ENCODE peak calls at places on chromosome 20, in nine cellular contexts. Z is progenitor cell of endocrine pancreas; O is A673; K is MCF 10A; A is endothelial cell; T is vagina; E is cardiac muscle cell; N is upper lobe of right lung; B is CD4-positive, alpha-beta T cell. Q is an unnamed sample.

GRCh38 chr20:51423810-51424209 is 118.7 kb downstream of the NFATC2 start:
- DNase-seq in Z (no peak), O (no peak), K (no peak), A (no peak), T (no peak), E (no peak), N (no peak), B (no peak), Q (no peak)

GRCh38 chr20:19079536-19080299 is 132.7 kb upstream of the SLC24A3 start:
- DNase-seq in Z (no peak), O (no peak), K (peak; percentile 82), A (no peak), T (no peak), E (no peak), N (no peak), B (no peak), Q (no peak)

GRCh38 chr20:31572042-31572700 is 32.9 kb upstream of the ID1 start:
- DNase-seq in Z (no peak), O (peak; percentile 69), K (no peak), A (no peak), T (no peak), E (no peak), N (no peak), B (no peak), Q (no peak)

GRCh38 chr20:64063389-64064144 is 569 bp downstream of the TCEA2 start:
- DNase-seq in Z (no peak), O (peak; percentile 52), K (no peak), A (no peak), T (no peak), E (peak; percentile 54), N (no peak), B (no peak), Q (no peak)

GRCh38 chr20:44211177-44212039 is 837 bp upstream of the OSER1 start:
- DNase-seq in Z (no peak), O (no peak), K (peak; percentile 41), A (no peak), T (no peak), E (no peak), N (no peak), B (no peak), Q (no peak)

GRCh38 chr20:5969348-5969935 is 19.0 kb downstream of the MCM8 start:
- DNase-seq in Z (no peak), O (peak; percentile 67), K (no peak), A (no peak), T (no peak), E (no peak), N (no peak), B (no peak), Q (no peak)

GRCh38 chr20:50136822-50137599 is 16.5 kb downstream of the PEDS1 start:
- DNase-seq in Z (no peak), O (no peak), K (peak; percentile 41), A (no peak), T (no peak), E (no peak), N (peak; percentile 41), B (no peak), Q (no peak)

GRCh38 chr20:53672484-53673129 is 79.0 kb upstream of the ZNF217 start:
- DNase-seq in Z (no peak), O (no peak), K (no peak), A (no peak), T (no peak), E (no peak), N (no peak), B (no peak), Q (no peak)

GRCh38 chr20:23270427-23270911 is 80.1 kb upstream of the NXT1 start:
- DNase-seq in Z (no peak), O (no peak), K (no peak), A (peak; percentile 30), T (no peak), E (no peak), N (no peak), B (no peak), Q (no peak)

GRCh38 chr20:23268792-23269354 is 81.7 kb upstream of the NXT1 start:
- DNase-seq in Z (no peak), O (no peak), K (no peak), A (no peak), T (no peak), E (no peak), N (no peak), B (no peak), Q (no peak)

GRCh38 chr20:23273776-23274175 is 76.8 kb upstream of the NXT1 start:
- DNase-seq in Z (no peak), O (no peak), K (no peak), A (no peak), T (no peak), E (no peak), N (no peak), B (no peak), Q (no peak)

GRCh38 chr20:23269954-23270353 is 80.6 kb upstream of the NXT1 start:
- DNase-seq in Z (no peak), O (no peak), K (no peak), A (peak; percentile 52), T (no peak), E (no peak), N (no peak), B (no peak), Q (no peak)

GRCh38 chr20:23272176-23273029 is 78.2 kb upstream of the NXT1 start:
- DNase-seq in Z (no peak), O (no peak), K (no peak), A (no peak), T (no peak), E (no peak), N (no peak), B (no peak), Q (no peak)
- TF ChIP-seq CTCF in Z (no peak), O (no peak), K (no peak), A (no peak), T (no peak), E (no peak), N (no peak), B (no peak), Q (no peak)

GRCh38 chr20:62707981-62708521 is 585 bp upstream of the NTSR1 start:
- DNase-seq in Z (no peak), O (peak; percentile 73), K (peak; percentile 43), A (peak; percentile 50), T (no peak), E (no peak), N (no peak), B (no peak), Q (no peak)
- TF ChIP-seq CTCF in Z (peak; percentile 57), O (peak; percentile 51), K (peak; percentile 54), A (peak; percentile 59), T (no peak), E (peak; percentile 22), N (peak; percentile 19), B (peak; percentile 28), Q (peak; percentile 57)

GRCh38 chr20:37407573-37408002 is 61.6 kb downstream of the SRC start:
- DNase-seq in Z (no peak), O (no peak), K (no peak), A (no peak), T (no peak), E (no peak), N (no peak), B (no peak), Q (no peak)

GRCh38 chr20:37407117-37407566 is 61.2 kb downstream of the SRC start:
- DNase-seq in Z (no peak), O (no peak), K (peak; percentile 52), A (no peak), T (no peak), E (no peak), N (no peak), B (no peak), Q (no peak)

GRCh38 chr20:37406010-37406998 is 60.4 kb downstream of the SRC start:
- DNase-seq in Z (no peak), O (peak; percentile 66), K (peak; percentile 49), A (peak; percentile 48), T (no peak), E (peak; percentile 64), N (peak; percentile 73), B (no peak), Q (peak; percentile 46)

GRCh38 chr20:37408930-37409210 is 62.9 kb downstream of the SRC start:
- DNase-seq in Z (no peak), O (no peak), K (no peak), A (no peak), T (no peak), E (no peak), N (no peak), B (no peak), Q (no peak)

DNA sequence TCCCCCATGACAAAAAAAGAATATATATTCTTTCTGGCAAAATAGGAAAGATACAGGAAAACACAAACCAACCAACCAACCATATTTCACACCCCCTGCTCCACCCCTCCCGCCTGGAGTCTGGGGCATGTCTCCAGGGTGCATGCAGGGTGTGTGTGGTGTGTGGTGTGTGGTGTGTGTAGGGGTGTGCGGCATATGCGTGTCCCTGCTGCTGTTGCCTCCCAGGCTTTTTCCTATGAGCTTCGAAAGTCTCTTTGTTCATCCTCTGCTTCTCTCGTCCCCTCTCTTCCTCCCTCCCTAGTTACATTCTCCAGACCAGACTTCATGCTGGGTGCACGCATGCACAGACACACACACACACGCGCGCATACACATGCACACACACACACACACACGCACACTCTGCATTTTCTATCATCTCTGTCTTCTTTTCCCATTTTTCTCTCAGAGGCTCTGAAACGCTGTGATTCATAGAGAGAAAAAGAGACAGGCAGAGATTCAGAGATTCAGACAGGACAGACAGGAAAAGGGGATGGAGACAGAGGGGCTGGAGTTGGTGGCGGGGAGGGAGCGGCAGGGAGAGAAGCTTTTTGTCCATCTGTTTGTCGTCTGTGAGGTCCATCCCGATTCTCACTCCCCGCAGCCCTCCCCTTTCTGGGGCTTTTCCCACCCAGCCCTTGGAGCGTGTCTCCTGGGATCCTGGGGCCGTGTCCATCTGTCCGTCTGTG is 62.4 kb downstream of the SRC start:
- DNase-seq in Z (no peak), O (no peak), K (no peak), A (no peak), T (no peak), E (no peak), N (no peak), B (no peak), Q (no peak)
- TF ChIP-seq CTCF in Z (no peak), O (no peak), K (no peak), A (no peak), T (no peak), E (no peak), N (no peak), B (no peak), Q (no peak)

GRCh38 chr20:2005359-2005758 is 11.5 kb upstream of the PDYN start:
- DNase-seq in Z (no peak), O (no peak), K (no peak), A (no peak), T (peak; percentile 5), E (no peak), N (no peak), B (no peak), Q (no peak)
- TF ChIP-seq CTCF in Z (no peak), O (no peak), K (no peak), A (no peak), T (no peak), E (no peak), N (no peak), B (no peak), Q (no peak)

DNA sequence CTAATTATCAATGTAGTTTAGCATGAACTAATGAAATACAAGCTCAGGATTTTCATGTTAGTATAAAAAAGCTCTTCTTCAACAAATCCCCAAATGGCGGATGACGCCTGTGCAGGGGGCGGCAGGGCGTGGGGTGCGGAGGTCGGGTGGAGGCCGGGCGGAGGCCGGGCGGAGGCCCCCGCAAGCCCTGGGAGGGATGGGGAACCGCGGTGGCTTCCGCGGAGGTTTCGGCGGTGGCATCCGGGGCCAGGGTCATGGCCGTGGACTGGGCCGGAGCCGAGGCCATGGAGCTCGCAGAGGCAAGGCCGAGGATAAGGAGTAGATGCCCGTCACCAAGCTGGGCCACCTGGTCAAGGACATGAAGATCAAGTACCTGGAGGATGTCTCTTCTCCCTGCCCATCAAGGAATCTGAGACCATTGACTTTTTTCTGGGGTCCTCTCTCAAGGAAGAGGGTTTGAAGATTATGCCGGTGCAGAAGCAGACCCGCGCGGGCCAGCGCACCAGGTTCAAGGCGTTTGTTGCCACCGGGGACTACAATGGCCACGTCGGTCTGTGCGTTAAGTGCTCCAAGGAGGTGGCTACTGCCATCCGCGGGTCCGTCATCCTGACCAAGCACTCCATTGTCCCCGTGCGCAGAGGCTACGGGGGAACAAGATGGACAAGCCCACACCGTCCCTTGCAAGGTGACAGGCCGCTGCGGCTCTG is 10.4 kb upstream of the EIF2S2 start:
- DNase-seq in Z (no peak), O (no peak), K (no peak), A (no peak), T (no peak), E (no peak), N (no peak), B (no peak), Q (no peak)
- TF ChIP-seq CTCF in Z (no peak), O (no peak), K (no peak), A (no peak), T (no peak), E (no peak), N (no peak), B (no peak), Q (no peak)

Q was measured in neural crest cell.